ENCODE peak calls at places on chromosomes 7 and 10, in six cellular contexts. D is suprapubic skin, W is breast epithelium, B is uterus, C is transverse colon, K is PC-9. Q is an unnamed sample.

GRCh38 chr10:88980247-88980646 is 10.4 kb upstream of the FAS start:
- DNase-seq in B (no peak), W (no peak), C (no peak), D (no peak), K (no peak), Q (no peak)

GRCh38 chr10:125249948-125250347 is 89.6 kb upstream of the CTBP2 start:
- DNase-seq in W (no peak), B (no peak), C (no peak), D (no peak), K (no peak), Q (no peak)

GRCh38 chr10:70283445-70284399 is at the start of gene NPFFR1:
- DNase-seq in C (no peak), B (no peak), D (no peak), K (no peak), W (no peak), Q (no peak)

GRCh38 chr10:15197276-15197675 is 28.8 kb upstream of the NMT2 start:
- DNase-seq in D (no peak), W (no peak), B (no peak), C (no peak), K (no peak), Q (no peak)

GRCh38 chr10:117249493-117250093 is 8.7 kb downstream of the SLC18A2 start:
- DNase-seq in C (no peak), B (no peak), W (no peak), D (no peak), K (no peak), Q (no peak)

GRCh38 chr7:112199035-112199655 is 7.1 kb downstream of the DOCK4 start:
- DNase-seq in K (no peak), W (no peak), B (no peak), C (no peak), D (no peak), Q (no peak)

GRCh38 chr10:84552478-84552877 is 224.1 kb downstream of the CCSER2 start:
- DNase-seq in D (no peak), K (no peak), C (no peak), W (no peak), B (no peak), Q (no peak)

GRCh38 chr10:22710139-22710745 is 4.1 kb downstream of the PIP4K2A start:
- DNase-seq in B (no peak), D (no peak), C (no peak), W (no peak), K (no peak), Q (no peak)

GRCh38 chr7:19116121-19117080 is 1.0 kb downstream of the TWIST1 start:
- DNase-seq in B (peak; percentile 26), W (no peak), D (no peak), C (no peak), K (peak; percentile 17), Q (no peak)

GRCh38 chr10:24444337-24444736 is 235.4 kb downstream of the KIAA1217 start:
- DNase-seq in C (no peak), K (no peak), D (no peak), W (no peak), B (no peak), Q (no peak)

GRCh38 chr10:69498711-69499471 is 47.6 kb downstream of the TSPAN15 start:
- DNase-seq in W (no peak), K (no peak), C (no peak), D (peak; percentile 49), B (no peak), Q (no peak)

GRCh38 chr10:18583575-18584270 is 67.7 kb downstream of the NSUN6 start:
- DNase-seq in B (no peak), W (no peak), C (no peak), K (no peak), D (no peak), Q (no peak)

GRCh38 chr7:47890125-47890524 is 58.1 kb downstream of the PKD1L1 start:
- DNase-seq in D (no peak), K (no peak), C (no peak), W (no peak), B (no peak), Q (no peak)

GRCh38 chr10:35005868-35006267 is 84.3 kb downstream of the CUL2 start:
- DNase-seq in W (no peak), B (no peak), C (no peak), K (peak; percentile 66), D (no peak), Q (peak; percentile 81)

GRCh38 chr7:82528577-82529305 is 85.2 kb upstream of the CACNA2D1 start:
- DNase-seq in W (no peak), D (no peak), B (no peak), K (no peak), C (no peak), Q (peak; percentile 20)

GRCh38 chr10:48309711-48310226 is 3.3 kb downstream of the MAPK8 start:
- DNase-seq in K (no peak), W (no peak), C (no peak), B (no peak), D (no peak), Q (no peak)

GRCh38 chr7:33276729-33277128 is 147.4 kb downstream of the BBS9 start:
- DNase-seq in K (no peak), B (no peak), D (no peak), C (no peak), W (no peak), Q (no peak)

GRCh38 chr7:124909808-124910207 is 19.8 kb downstream of the POT1 start:
- DNase-seq in W (no peak), B (no peak), C (no peak), K (no peak), D (no peak), Q (no peak)

GRCh38 chr7:133545613-133546012 is 292.7 kb downstream of the EXOC4 start:
- DNase-seq in B (no peak), D (no peak), C (no peak), K (no peak), W (no peak), Q (peak; percentile 10)

GRCh38 chr10:51238987-51239386 is 164.7 kb downstream of the PRKG1 start:
- DNase-seq in C (no peak), B (no peak), D (no peak), W (no peak), K (no peak), Q (no peak)

GRCh38 chr10:75959912-75960311 is 528.5 kb downstream of the LRMDA start:
- DNase-seq in C (no peak), D (no peak), K (no peak), B (no peak), W (no peak), Q (no peak)

GRCh38 chr7:17732083-17732482 is 208.2 kb downstream of the SNX13 start:
- DNase-seq in D (no peak), B (no peak), C (no peak), K (no peak), W (no peak), Q (no peak)

GRCh38 chr7:34544621-34545020 is 113.4 kb upstream of the NPSR1 start:
- DNase-seq in C (no peak), K (no peak), W (no peak), D (no peak), B (no peak), Q (no peak)

GRCh38 chr10:4638116-4638515 is 187.9 kb upstream of the AKR1E2 start:
- DNase-seq in C (no peak), K (no peak), D (no peak), B (no peak), W (no peak), Q (no peak)

GRCh38 chr7:14899065-14899464 is 3.5 kb downstream of the DGKB start:
- DNase-seq in D (no peak), W (no peak), B (peak; percentile 16), K (no peak), C (no peak), Q (no peak)

DNA sequence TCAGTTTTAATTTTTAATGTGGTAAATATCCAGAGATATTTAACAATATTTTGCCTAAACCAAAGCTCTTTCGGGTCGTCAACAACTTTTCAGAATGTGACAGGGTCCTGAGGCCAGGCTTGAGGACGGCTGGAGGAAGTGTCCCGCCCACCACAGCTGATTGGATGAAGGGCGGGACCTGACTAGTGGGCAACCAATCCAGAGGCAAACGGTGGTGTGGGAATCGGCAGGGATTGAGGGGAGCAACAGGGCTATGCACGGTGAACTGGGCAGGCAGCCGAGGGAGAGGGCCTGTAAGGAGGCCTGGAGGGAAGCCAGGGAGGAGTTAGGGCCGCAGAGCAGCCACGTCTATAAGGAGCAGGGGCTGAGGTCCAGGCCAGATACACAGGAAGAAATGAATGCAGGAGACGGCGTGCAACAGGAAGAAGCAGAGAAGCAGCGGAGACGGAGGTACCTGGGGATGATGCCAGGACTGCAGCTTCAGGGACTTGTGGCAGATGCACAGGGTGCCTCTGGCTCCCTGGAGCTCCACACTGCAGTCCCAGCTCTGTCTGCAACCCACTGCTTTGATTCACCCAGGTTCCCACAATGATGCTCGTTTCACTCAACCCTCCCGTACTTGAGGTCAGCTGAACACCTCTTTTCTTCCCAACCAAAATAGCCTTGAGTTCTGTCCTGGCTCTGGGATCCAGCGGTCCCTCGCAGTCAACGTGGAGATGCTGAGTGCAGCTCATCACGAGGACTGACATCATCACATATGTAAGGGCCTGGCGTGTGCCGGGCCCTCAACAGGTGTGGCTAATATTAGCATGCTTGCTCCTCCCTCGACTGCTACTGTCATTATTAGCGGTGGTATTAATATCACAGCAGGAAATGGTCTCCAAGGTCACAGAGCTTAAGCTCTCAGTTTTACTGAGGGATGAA is 45.9 kb upstream of the ZMIZ1 start:
- DNase-seq in D (peak; percentile 73), B (no peak), K (no peak), W (no peak), C (peak; percentile 28), Q (no peak)
- H3K27ac ChIP-seq in D (no peak overlapping the region), B (no peak overlapping the region), K (no peak overlapping the region), W (no peak overlapping the region), C (no peak overlapping the region), Q (no peak overlapping the region)

DNA sequence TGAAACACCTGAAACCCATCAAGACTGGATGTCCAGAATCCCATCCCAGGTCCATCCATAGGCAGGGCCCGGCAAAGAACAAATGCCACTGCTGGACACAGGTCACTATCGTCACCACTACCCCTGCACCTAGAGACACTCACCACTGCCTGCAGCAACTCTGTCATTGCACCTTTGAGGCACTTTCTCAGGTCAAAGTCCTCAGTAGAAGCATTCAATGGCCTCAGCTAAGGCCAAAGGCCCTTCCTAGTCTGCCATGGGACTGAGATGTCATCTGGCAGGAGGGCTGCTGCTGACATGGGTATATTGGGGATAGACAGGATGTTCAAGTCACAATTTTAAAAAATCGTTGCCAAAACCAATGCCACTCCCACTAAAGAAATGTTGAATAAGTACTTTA is 58.7 kb downstream of the GPAM start:
- DNase-seq in B (no peak), W (no peak), D (no peak), K (no peak), C (no peak), Q (no peak)
- H3K4me3 ChIP-seq in B (no peak overlapping the region), W (no peak overlapping the region), D (no peak overlapping the region), K (no peak overlapping the region), C (no peak overlapping the region), Q (no peak overlapping the region)

GRCh38 chr10:21528452-21529235 is 3.2 kb upstream of the SKIDA1 start:
- DNase-seq in D (no peak), B (no peak), K (no peak), W (no peak), C (no peak), Q (no peak)
- H3K27ac ChIP-seq in D (peak overlapping the region; percentile 98), B (peak overlapping the region; percentile 100), K (peak overlapping the region; percentile 79), W (peak overlapping the region; percentile 97), C (peak overlapping the region; percentile 96), Q (no peak overlapping the region)

DNA sequence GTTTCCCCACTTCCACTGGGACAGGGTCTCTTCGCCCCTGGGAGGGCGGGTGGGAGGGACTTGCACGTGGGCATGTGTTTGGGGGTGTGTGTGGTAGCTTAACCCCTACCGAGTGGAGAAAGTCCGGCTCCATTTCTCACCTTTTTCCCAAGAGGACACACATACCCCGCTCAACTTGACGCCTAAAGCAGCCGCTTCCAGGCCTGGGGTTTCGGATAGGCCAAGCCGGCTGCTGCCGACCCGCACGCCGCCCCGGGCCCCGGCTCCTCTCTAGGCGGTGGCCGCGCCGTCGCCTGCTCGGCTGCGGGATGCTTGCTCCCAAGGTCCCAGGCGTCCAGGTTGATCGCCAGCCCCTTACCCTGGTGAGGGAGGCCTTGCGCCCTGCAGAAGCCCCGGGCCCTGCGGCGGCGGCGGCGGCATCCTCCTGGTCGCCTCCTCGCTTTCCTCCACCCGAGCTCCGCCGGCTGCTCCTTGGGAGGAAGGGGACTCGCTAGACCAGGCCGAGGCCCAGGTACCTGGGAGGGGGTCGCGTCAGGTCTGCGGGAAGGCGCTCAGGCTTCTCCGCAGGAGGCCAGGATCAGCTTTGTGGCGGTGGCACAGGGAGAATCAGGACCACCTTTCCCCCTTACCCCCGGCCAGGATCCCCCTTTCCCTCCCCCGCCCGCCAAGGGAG is 3.2 kb upstream of the GATA3 start:
- DNase-seq in K (no peak), D (no peak), W (no peak), C (no peak), B (no peak), Q (no peak)
- H3K4me3 ChIP-seq in K (peak overlapping the region; percentile 50), D (peak overlapping the region; percentile 61), W (peak overlapping the region; percentile 72), C (no peak overlapping the region), B (no peak overlapping the region), Q (no peak overlapping the region)

Q was measured in AG04450.